ENCODE peak calls at places on chromosomes 3 and 15, in six cellular contexts. S is sigmoid colon; V is T-cell; D is EH; R is stimulated activated CD4-positive, alpha-beta T cell treated with anti-CD3 and anti-CD28 coated beads, Interleukin-15, amount 100 ng/mL, for 1 hour; A is neural crest cell. P is an unnamed sample.

GRCh38 chr15:48682949-48683651 is 37.6 kb upstream of the FBN1 start:
- DNase-seq in V (no peak), D (peak), R (no peak), A (no peak), S (peak), P (no peak)

GRCh38 chr15:90174140-90174891 is 26.8 kb upstream of the SEMA4B start:
- DNase-seq in D (peak), S (peak), V (no peak), A (no peak), R (no peak), P (no peak)

GRCh38 chr15:82625136-82625535 is 22.0 kb downstream of the CPEB1 start:
- DNase-seq in D (peak), V (no peak), A (no peak), R (no peak), S (no peak), P (no peak)

GRCh38 chr15:61834076-61834697 is 226.1 kb downstream of the VPS13C start:
- DNase-seq in D (peak), S (peak), R (peak), V (peak), A (peak), P (peak)

GRCh38 chr15:68593826-68594532 is 15.2 kb downstream of the CORO2B start:
- DNase-seq in S (no peak), V (no peak), D (no peak), R (no peak), A (no peak), P (no peak)

GRCh38 chr3:94647131-94647530 is 584.3 kb downstream of the NSUN3 start:
- DNase-seq in S (no peak), V (no peak), D (no peak), R (no peak), A (no peak), P (no peak)

GRCh38 chr3:62601238-62601856 is 228.0 kb upstream of the FEZF2 start:
- DNase-seq in D (peak), R (no peak), S (no peak), A (no peak), V (no peak), P (no peak)

GRCh38 chr15:70169147-70169546 is 71.4 kb upstream of the TLE3 start:
- DNase-seq in V (no peak), S (no peak), R (no peak), D (no peak), A (no peak), P (no peak)

GRCh38 chr3:89851974-89852621 is 744.7 kb downstream of the EPHA3 start:
- DNase-seq in A (peak), S (no peak), R (no peak), D (no peak), V (no peak), P (no peak)

GRCh38 chr15:29864501-29864900 is 42.2 kb upstream of the TJP1 start:
- DNase-seq in R (no peak), S (no peak), A (no peak), V (no peak), D (no peak), P (no peak)

GRCh38 chr15:77650285-77650684 is 17.6 kb upstream of the LINGO1 start:
- DNase-seq in D (peak), R (no peak), S (no peak), V (no peak), A (peak), P (no peak)

GRCh38 chr3:101065962-101066361 is 72.7 kb upstream of the ABI3BP start:
- DNase-seq in D (peak), A (no peak), R (no peak), S (no peak), V (no peak), P (no peak)

GRCh38 chr3:71684752-71685151 is 40.5 kb downstream of the EIF4E3 start:
- DNase-seq in V (no peak), S (peak), A (no peak), R (no peak), D (peak), P (no peak)

GRCh38 chr3:37967252-37967881 is 23.2 kb upstream of the VILL start:
- DNase-seq in R (peak), D (peak), V (peak), A (peak), S (peak), P (peak)

P was measured in GDM1.